ENCODE peak calls at places on chromosome 1, in five cellular contexts. One of them, this sample, is unnamed.

GRCh38 chr1:89211035-89211634 is 12.4 kb upstream of the GBP4 start:
- DNase-seq in CD4-positive, alpha-beta T cell: no peak
- DNase-seq in NCI-H748 treated with DMSO at 0.1 percent for 48 hours: no peak
- DNase-seq in GM04504: no peak
- DNase-seq in NCI-H1092: no peak
- DNase-seq in this sample: no peak

GRCh38 chr1:109273570-109274288 is 9.2 kb downstream of the PSRC1 start:
- DNase-seq in GM04504: no peak
- DNase-seq in NCI-H1092: no peak
- DNase-seq in NCI-H748 treated with DMSO at 0.1 percent for 48 hours: no peak
- DNase-seq in CD4-positive, alpha-beta T cell: no peak
- DNase-seq in this sample: no peak

GRCh38 chr1:229229721-229230135 is 41.2 kb upstream of the RAB4A start:
- DNase-seq in NCI-H1092: no peak
- DNase-seq in GM04504: no peak
- DNase-seq in CD4-positive, alpha-beta T cell: no peak
- DNase-seq in NCI-H748 treated with DMSO at 0.1 percent for 48 hours: no peak
- DNase-seq in this sample: no peak

GRCh38 chr1:30444404-30444803 is 279.0 kb downstream of the MATN1 start:
- DNase-seq in GM04504: no peak
- DNase-seq in NCI-H748 treated with DMSO at 0.1 percent for 48 hours: no peak
- DNase-seq in CD4-positive, alpha-beta T cell: no peak
- DNase-seq in NCI-H1092: no peak
- DNase-seq in this sample: no peak

GRCh38 chr1:25182629-25183028 is 49.7 kb downstream of the SYF2 start:
- DNase-seq in GM04504: no peak
- DNase-seq in NCI-H1092: no peak
- DNase-seq in CD4-positive, alpha-beta T cell: no peak
- DNase-seq in NCI-H748 treated with DMSO at 0.1 percent for 48 hours: no peak
- DNase-seq in this sample: no peak

GRCh38 chr1:7464736-7465135 is 306.4 kb upstream of the VAMP3 start:
- DNase-seq in GM04504: no peak
- DNase-seq in NCI-H748 treated with DMSO at 0.1 percent for 48 hours: no peak
- DNase-seq in NCI-H1092: no peak
- DNase-seq in CD4-positive, alpha-beta T cell: no peak
- DNase-seq in this sample: no peak

GRCh38 chr1:184406454-184406853 is 19.6 kb downstream of the C1orf21 start:
- DNase-seq in NCI-H748 treated with DMSO at 0.1 percent for 48 hours: no peak
- DNase-seq in NCI-H1092: no peak
- DNase-seq in GM04504: no peak
- DNase-seq in CD4-positive, alpha-beta T cell: no peak
- DNase-seq in this sample: no peak

GRCh38 chr1:93056214-93056613 is 22.9 kb upstream of the MTF2 start:
- DNase-seq in NCI-H748 treated with DMSO at 0.1 percent for 48 hours: no peak
- DNase-seq in GM04504: no peak
- DNase-seq in CD4-positive, alpha-beta T cell: no peak
- DNase-seq in NCI-H1092: no peak
- DNase-seq in this sample: no peak

GRCh38 chr1:173868266-173869107 is at the start of gene ZBTB37:
- DNase-seq in GM04504: peak; percentile 25
- DNase-seq in CD4-positive, alpha-beta T cell: peak; percentile 85
- DNase-seq in NCI-H1092: peak; percentile 72
- DNase-seq in NCI-H748 treated with DMSO at 0.1 percent for 48 hours: peak; percentile 72
- DNase-seq in this sample: peak; percentile 79

GRCh38 chr1:118963456-118964430 is 24.4 kb downstream of the TBX15 start:
- DNase-seq in CD4-positive, alpha-beta T cell: no peak
- DNase-seq in GM04504: peak; percentile 84
- DNase-seq in NCI-H748 treated with DMSO at 0.1 percent for 48 hours: no peak
- DNase-seq in NCI-H1092: no peak
- DNase-seq in this sample: peak; percentile 35

GRCh38 chr1:169707917-169708604 is 3.4 kb downstream of the SELL start:
- DNase-seq in GM04504: no peak
- DNase-seq in NCI-H1092: no peak
- DNase-seq in NCI-H748 treated with DMSO at 0.1 percent for 48 hours: no peak
- DNase-seq in CD4-positive, alpha-beta T cell: peak; percentile 33
- DNase-seq in this sample: no peak

GRCh38 chr1:36382669-36383068 is 3.1 kb downstream of the STK40 start:
- DNase-seq in NCI-H748 treated with DMSO at 0.1 percent for 48 hours: no peak
- DNase-seq in CD4-positive, alpha-beta T cell: no peak
- DNase-seq in NCI-H1092: no peak
- DNase-seq in GM04504: no peak
- DNase-seq in this sample: no peak

GRCh38 chr1:169833179-169833901 is 38.6 kb upstream of the METTL18 start:
- DNase-seq in NCI-H748 treated with DMSO at 0.1 percent for 48 hours: no peak
- DNase-seq in NCI-H1092: no peak
- DNase-seq in GM04504: no peak
- DNase-seq in CD4-positive, alpha-beta T cell: no peak
- DNase-seq in this sample: no peak

GRCh38 chr1:100360790-100361232 is 8.5 kb downstream of the CDC14A start:
- DNase-seq in CD4-positive, alpha-beta T cell: no peak
- DNase-seq in GM04504: peak; percentile 24
- DNase-seq in NCI-H1092: peak; percentile 9
- DNase-seq in NCI-H748 treated with DMSO at 0.1 percent for 48 hours: no peak
- DNase-seq in this sample: no peak

GRCh38 chr1:64598100-64598571 is 128.2 kb downstream of the CACHD1 start:
- DNase-seq in GM04504: peak; percentile 42
- DNase-seq in NCI-H1092: no peak
- DNase-seq in CD4-positive, alpha-beta T cell: no peak
- DNase-seq in NCI-H748 treated with DMSO at 0.1 percent for 48 hours: no peak
- DNase-seq in this sample: no peak

This sample was measured in HCT116.